ENCODE peak calls at places on chromosomes 6 and 20, in nine cellular contexts. K, L, O, G, F, Q, N, R and B are unnamed samples.

GRCh38 chr6:16427124-16427523 is 188.7 kb downstream of the GMPR start:
- DNase-seq in O (no peak), R (no peak), G (no peak), L (no peak), F (no peak), N (no peak), Q (no peak), K (no peak), B (no peak)

GRCh38 chr6:64831680-64832079 is 875.3 kb downstream of the EYS start:
- DNase-seq in F (no peak), K (no peak), N (no peak), R (no peak), L (no peak), O (no peak), G (no peak), Q (no peak), B (peak; percentile 14)

GRCh38 chr6:130009148-130009547 is 9.2 kb upstream of the L3MBTL3 start:
- DNase-seq in L (no peak), Q (no peak), F (no peak), R (no peak), N (no peak), O (no peak), K (no peak), G (no peak), B (no peak)

GRCh38 chr6:56581561-56581960 is 61.1 kb downstream of the DST start:
- DNase-seq in L (no peak), N (no peak), G (no peak), O (no peak), K (no peak), R (no peak), F (no peak), Q (no peak), B (no peak)

GRCh38 chr20:53899351-53900167 is 170.8 kb downstream of the BCAS1 start:
- DNase-seq in N (peak; percentile 49), O (peak; percentile 93), F (no peak), R (no peak), Q (no peak), G (peak; percentile 92), K (peak; percentile 96), L (no peak), B (peak; percentile 97)

GRCh38 chr6:128414943-128415342 is 105.5 kb downstream of the PTPRK start:
- DNase-seq in Q (no peak), G (no peak), F (no peak), O (no peak), N (no peak), R (no peak), K (no peak), L (no peak), B (no peak)

GRCh38 chr20:58713801-58714339 is 21.3 kb downstream of the NPEPL1 start:
- DNase-seq in G (no peak), O (no peak), L (peak; percentile 4), R (peak; percentile 10), K (no peak), F (no peak), Q (peak; percentile 10), N (peak; percentile 2), B (no peak)

GRCh38 chr20:32607324-32607723 is 22.2 kb upstream of the NOL4L start:
- DNase-seq in Q (no peak), G (no peak), F (no peak), K (no peak), N (no peak), R (no peak), L (no peak), O (no peak), B (no peak)

GRCh38 chr6:51266569-51266968 is 447.9 kb downstream of the TFAP2B start:
- DNase-seq in F (no peak), K (no peak), N (no peak), L (no peak), R (no peak), O (no peak), G (no peak), Q (no peak), B (no peak)

GRCh38 chr20:35561671-35562070 is 19.8 kb downstream of the ERGIC3 start:
- DNase-seq in K (no peak), F (no peak), O (peak; percentile 69), Q (no peak), R (no peak), L (no peak), G (no peak), N (no peak), B (no peak)

GRCh38 chr6:25555188-25555587 is 96.8 kb upstream of the SCGN start:
- DNase-seq in O (no peak), R (no peak), F (no peak), G (no peak), Q (no peak), L (no peak), N (no peak), K (no peak), B (no peak)

GRCh38 chr6:32700391-32701040 is 34.1 kb upstream of the HLA-DQB1 start:
- DNase-seq in G (peak; percentile 38), Q (peak; percentile 39), K (peak; percentile 52), F (no peak), L (peak; percentile 78), N (peak; percentile 54), R (peak; percentile 46), O (peak; percentile 70), B (peak; percentile 39)

GRCh38 chr6:139881728-139882211 is 507.3 kb upstream of the CITED2 start:
- DNase-seq in K (peak; percentile 30), Q (peak; percentile 32), N (peak; percentile 43), L (peak; percentile 21), F (no peak), R (peak; percentile 51), O (peak; percentile 23), G (peak; percentile 74), B (no peak)

GRCh38 chr20:9966966-9967365 is 67.8 kb upstream of the ANKEF1 start:
- DNase-seq in G (no peak), F (no peak), O (no peak), L (no peak), Q (no peak), R (no peak), K (peak; percentile 12), N (no peak), B (no peak)

GRCh38 chr20:19095762-19096161 is 116.7 kb upstream of the SLC24A3 start:
- DNase-seq in Q (no peak), R (no peak), N (no peak), K (no peak), O (no peak), L (no peak), G (no peak), F (no peak), B (no peak)

GRCh38 chr20:22775671-22776139 is 191.3 kb upstream of the FOXA2 start:
- DNase-seq in K (peak; percentile 88), Q (no peak), L (peak; percentile 73), O (no peak), R (no peak), G (no peak), N (no peak), F (no peak), B (peak; percentile 98)

GRCh38 chr6:118509009-118509617 is 39.0 kb upstream of the PLN start:
- DNase-seq in F (no peak), Q (peak; percentile 32), K (no peak), G (no peak), R (no peak), O (peak; percentile 11), N (peak; percentile 23), L (peak; percentile 21), B (no peak)

GRCh38 chr20:51563141-51563596 is 20.6 kb upstream of the NFATC2 start:
- DNase-seq in F (no peak), G (no peak), O (no peak), N (no peak), R (peak; percentile 30), Q (no peak), K (no peak), L (peak; percentile 29), B (no peak)

GRCh38 chr6:75524322-75524972 is 30.8 kb upstream of the FILIP1 start:
- DNase-seq in L (peak; percentile 73), F (no peak), O (no peak), K (no peak), R (no peak), N (peak; percentile 32), Q (no peak), G (no peak), B (peak; percentile 69)

GRCh38 chr6:111200823-111201134 is 113.5 kb downstream of the SLC16A10 start:
- DNase-seq in N (no peak), R (no peak), L (no peak), O (no peak), F (no peak), G (no peak), Q (no peak), K (no peak), B (no peak)

GRCh38 chr20:16007978-16008377 is 565.3 kb downstream of the KIF16B start:
- DNase-seq in O (no peak), Q (no peak), R (no peak), F (no peak), G (no peak), N (no peak), K (no peak), L (no peak), B (no peak)
- TF ChIP-seq CTCF in O (peak; percentile 55), Q (no peak), R (no peak), F (no peak), G (peak; percentile 21), N (no peak), K (no peak), L (no peak), B (peak; percentile 9)

DNA sequence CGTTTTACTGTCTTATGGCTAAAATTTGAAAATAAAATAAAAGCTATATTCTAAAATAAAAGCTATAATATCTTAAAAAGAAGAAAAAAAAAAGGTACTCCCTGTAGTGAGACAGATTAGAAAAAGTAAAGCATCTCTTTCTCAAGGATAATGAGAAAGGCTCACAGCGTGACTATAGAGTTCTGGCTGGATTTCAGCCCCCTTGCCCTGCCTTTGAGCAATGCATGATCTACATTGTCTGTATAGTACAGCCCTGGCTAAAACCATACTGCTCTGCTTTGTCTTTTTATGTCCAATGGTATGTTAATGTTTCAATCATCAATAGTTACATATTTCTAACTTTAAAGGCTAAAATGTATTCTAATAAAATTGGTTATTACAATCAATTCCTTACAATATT is 91.2 kb downstream of the PRSS35 start:
- DNase-seq in G (no peak), K (no peak), L (no peak), N (no peak), F (no peak), Q (no peak), O (no peak), R (no peak), B (no peak)
- H3K4me1 ChIP-seq in G (no peaks in the 10 kb centered on the region), K (no peaks in the 10 kb centered on the region), L (no peaks in the 10 kb centered on the region), N (no peaks in the 10 kb centered on the region), F (no peaks in the 10 kb centered on the region), Q (no peaks in the 10 kb centered on the region), O (no peaks in the 10 kb centered on the region), R (no peaks in the 10 kb centered on the region), B (no peaks in the 10 kb centered on the region)

GRCh38 chr6:26613717-26614683 is 17.2 kb downstream of the ABT1 start:
- DNase-seq in Q (no peak), G (no peak), N (peak; percentile 21), K (no peak), R (no peak), F (peak; percentile 49), L (peak; percentile 37), O (no peak), B (peak; percentile 2)
- TF ChIP-seq CTCF in Q (no peak), G (no peak), N (no peak), K (no peak), R (no peak), F (no peak), L (no peak), O (no peak), B (no peak)

GRCh38 chr6:54037277-54037779 is 73.9 kb upstream of the MLIP start:
- DNase-seq in G (no peak), R (no peak), Q (no peak), K (no peak), N (no peak), O (no peak), F (no peak), L (no peak), B (no peak)
- H3K4me1 ChIP-seq in G (no peaks in the 10 kb centered on the region), R (no peaks in the 10 kb centered on the region), Q (no peaks in the 10 kb centered on the region), K (no peaks in the 10 kb centered on the region), N (no peaks in the 10 kb centered on the region), O (no peaks in the 10 kb centered on the region), F (no peaks in the 10 kb centered on the region), L (peaks cover 9% of the 10 kb centered on the region), B (no peaks in the 10 kb centered on the region)